ENCODE peak calls at places on chromosomes 6 and 20, in five cellular contexts. Y is fibroblast of lung, S is mesendoderm, C is mammary epithelial cell, J is Karpas-422. N is an unnamed sample.
A peak's percentile ranks its signal among the peaks of the same experiment; 100 is the strongest.

GRCh38 chr6:170295519-170296422 is 4.9 kb upstream of the DLL1 start:
- DNase-seq in C (peak; percentile 59), J (peak; percentile 58), S (peak; percentile 63), Y (no peak), N (peak; percentile 63)

GRCh38 chr6:166595061-166595780 is 8.7 kb upstream of the RAMACL start:
- DNase-seq in Y (peak; percentile 94), J (no peak), C (peak; percentile 22), S (no peak), N (no peak)

GRCh38 chr20:50824137-50824536 is 29.3 kb downstream of the BCAS4 start:
- DNase-seq in J (no peak), S (no peak), Y (peak; percentile 90), C (no peak), N (no peak)

GRCh38 chr6:47413752-47414516 is 63.7 kb upstream of the CD2AP start:
- DNase-seq in Y (peak; percentile 64), S (peak; percentile 71), C (peak; percentile 67), J (peak; percentile 84), N (peak; percentile 74)

GRCh38 chr20:10572853-10573252 is 100.9 kb downstream of the JAG1 start:
- DNase-seq in J (no peak), C (no peak), Y (no peak), S (no peak), N (no peak)

GRCh38 chr20:57211949-57212889 is 54.2 kb downstream of the BMP7 start:
- DNase-seq in C (peak; percentile 91), J (no peak), S (peak; percentile 87), Y (peak; percentile 96), N (peak; percentile 90)

GRCh38 chr6:133274813-133275212 is 33.7 kb downstream of the EYA4 start:
- DNase-seq in C (no peak), J (no peak), S (no peak), Y (no peak), N (no peak)

GRCh38 chr6:132357120-132357519 is 44.2 kb downstream of the MOXD1 start:
- DNase-seq in C (no peak), J (no peak), S (no peak), Y (peak; percentile 48), N (no peak)

GRCh38 chr6:34189806-34190503 is 44.1 kb upstream of the GRM4 start:
- DNase-seq in J (peak; percentile 91), Y (no peak), C (no peak), S (no peak), N (no peak)

GRCh38 chr20:49272654-49273053 is 5.2 kb downstream of the ZNFX1 start:
- DNase-seq in C (no peak), S (no peak), J (no peak), Y (no peak), N (no peak)

DNA sequence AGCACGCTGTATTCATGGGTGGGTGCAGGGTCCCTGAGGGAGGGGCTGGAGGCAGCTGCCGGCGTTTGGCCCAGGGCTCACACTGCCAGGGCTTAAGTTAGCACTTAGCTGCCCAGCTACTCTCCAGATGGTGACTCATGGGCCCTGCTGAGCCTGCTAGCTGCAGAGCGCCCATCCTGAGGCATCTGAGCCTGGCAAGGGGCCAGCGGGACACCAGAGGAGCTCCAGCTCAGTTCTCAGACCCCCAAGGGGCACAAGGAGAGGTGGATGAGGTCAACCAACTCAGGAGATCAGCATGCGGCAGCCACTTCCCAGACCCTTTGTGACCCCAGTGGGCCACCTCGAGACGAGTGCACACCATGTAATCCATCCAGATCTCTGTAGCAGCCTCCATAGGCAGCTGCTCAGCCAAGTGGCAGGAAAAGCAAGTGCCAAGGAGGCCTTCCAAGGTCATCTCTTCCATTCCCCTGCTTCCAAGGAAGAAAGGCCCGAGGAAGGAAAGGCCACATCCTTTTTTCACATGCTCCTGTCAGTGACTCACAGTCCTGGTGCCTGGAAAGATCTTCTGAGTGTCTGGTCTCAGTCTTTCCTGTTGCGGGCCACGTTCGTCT is 35.3 kb downstream of the FOXP4 start:
- DNase-seq in Y (peak; percentile 93), S (no peak), J (no peak), C (peak; percentile 48), N (peak; percentile 68)
- H3K4me2 ChIP-seq in Y (no peak overlapping the region), S (no peak overlapping the region), J (no peak overlapping the region), C (no peak overlapping the region), N (no peak overlapping the region)

DNA sequence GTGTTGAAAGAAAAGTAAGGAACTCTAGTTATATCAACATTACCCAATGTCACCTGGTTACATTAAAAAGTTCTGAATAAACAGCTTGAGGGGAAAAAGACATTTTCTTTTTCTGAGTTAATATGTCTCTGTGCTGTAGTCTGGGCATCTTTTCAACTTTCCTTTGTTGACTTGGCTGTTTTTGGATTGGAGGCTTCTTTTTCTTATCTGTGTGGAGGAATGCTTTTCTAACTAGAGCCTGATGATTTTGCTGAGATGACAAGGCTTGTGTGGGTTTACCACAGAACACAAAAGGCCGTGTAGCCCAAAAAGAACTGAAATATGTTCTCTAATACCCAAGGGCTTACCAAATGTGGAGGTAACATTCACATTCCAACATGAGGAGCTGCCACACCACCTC is 161.8 kb downstream of the KCNQ5 start:
- DNase-seq in C (no peak), Y (peak; percentile 92), J (no peak), S (no peak), N (no peak)
- H3K4me2 ChIP-seq in C (peak overlapping the region; percentile 36), Y (peak overlapping the region; percentile 32), J (no peak overlapping the region), S (no peak overlapping the region), N (no peak overlapping the region)

GRCh38 chr6:119297049-119297448 is 52.5 kb downstream of the MAN1A1 start:
- DNase-seq in J (no peak), S (no peak), Y (no peak), C (no peak), N (no peak)

GRCh38 chr6:119299694-119300093 is 49.9 kb downstream of the MAN1A1 start:
- DNase-seq in Y (no peak), J (no peak), C (no peak), S (no peak), N (no peak)

GRCh38 chr6:119294984-119295383 is 54.6 kb downstream of the MAN1A1 start:
- DNase-seq in S (no peak), Y (no peak), J (no peak), C (no peak), N (no peak)

GRCh38 chr6:119301429-119301828 is 48.1 kb downstream of the MAN1A1 start:
- DNase-seq in Y (no peak), S (no peak), C (no peak), J (no peak), N (no peak)

DNA sequence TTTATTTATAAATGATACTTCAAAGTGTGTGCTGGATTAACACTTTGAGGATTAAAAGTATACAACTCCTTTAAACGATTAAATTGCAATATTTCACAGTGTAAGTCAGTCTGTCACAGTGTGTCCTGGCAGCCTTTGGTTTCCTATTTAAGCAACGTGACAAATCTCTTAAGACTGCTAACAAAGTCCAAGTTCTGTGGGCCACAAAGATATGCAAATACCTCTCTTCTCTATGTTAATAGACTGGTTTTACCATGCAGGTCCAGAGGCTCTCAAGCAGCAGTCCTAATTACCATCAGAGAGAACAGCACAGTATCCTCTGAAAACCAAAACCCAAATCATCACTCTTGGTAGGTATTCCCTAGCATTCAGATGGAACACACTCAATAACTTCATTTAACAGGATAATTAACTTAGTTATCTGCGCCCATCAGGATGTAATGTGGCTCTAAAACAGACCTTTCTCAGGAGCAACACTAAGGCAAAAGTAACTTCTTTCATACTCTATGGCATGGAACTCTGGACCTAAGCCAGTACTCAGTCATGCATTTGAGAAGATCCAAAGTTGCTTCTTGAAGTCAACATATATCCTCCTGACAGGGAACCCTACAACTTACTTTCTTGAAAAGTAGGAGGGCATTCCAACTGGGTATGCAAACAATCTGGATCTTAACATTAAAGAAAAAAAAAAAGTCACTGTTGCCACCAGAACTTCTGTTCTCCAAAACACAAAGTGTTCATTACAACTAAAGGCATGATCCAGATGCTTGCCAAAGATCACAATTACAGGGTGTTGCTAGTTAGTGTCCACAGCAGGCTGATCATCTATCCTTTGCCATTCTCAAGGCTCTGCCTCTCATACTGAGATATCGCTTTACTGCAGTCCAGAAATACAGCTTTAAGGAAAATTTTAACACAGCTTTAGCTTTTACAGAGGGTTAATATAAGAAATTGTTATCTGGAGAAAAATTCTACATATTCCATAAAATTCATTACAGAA is 53.2 kb downstream of the MAN1A1 start:
- DNase-seq in Y (peak; percentile 69), S (peak; percentile 39), J (no peak), C (no peak), N (no peak)
- H3K4me2 ChIP-seq in Y (no peak overlapping the region), S (no peak overlapping the region), J (no peak overlapping the region), C (no peak overlapping the region), N (no peak overlapping the region)

DNA sequence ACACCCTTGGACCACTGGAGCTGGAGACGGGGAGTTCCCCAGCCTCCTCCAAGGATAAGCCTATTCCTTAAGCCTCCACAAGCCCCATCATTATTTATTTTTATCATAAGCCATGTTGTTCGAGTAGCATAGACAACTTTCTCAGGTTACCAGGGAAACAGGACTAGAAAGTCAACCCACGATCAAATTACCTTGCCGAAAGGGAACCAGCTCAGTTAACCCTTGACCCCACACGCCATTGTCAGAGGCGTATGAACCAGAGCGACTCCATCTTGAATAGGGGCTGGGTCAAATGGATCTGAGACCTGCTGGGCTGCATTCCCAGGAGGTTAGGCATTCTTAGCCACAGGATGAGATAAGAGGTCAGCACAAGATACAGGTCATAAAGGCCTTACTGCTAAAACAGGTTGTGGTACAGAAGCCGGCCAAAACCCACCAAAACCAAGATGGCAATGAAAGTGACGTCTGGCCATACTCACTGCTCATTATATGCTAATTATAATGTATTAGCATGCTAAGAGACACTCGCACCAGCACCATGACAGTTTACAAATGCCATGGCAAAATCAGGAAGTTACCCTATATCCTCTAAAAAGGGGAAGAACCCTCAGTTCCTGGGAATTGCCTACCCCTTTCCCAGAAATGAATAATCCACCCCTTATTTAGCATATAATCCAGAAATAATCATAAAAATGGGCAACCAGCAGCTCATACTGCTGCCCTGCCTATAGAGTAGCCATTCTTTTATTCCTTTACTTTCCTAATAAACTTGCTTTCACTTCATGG is 22.4 kb downstream of the SYNJ2 start:
- DNase-seq in J (no peak), C (no peak), S (peak; percentile 65), Y (no peak), N (no peak)
- H3K4me2 ChIP-seq in J (no peak overlapping the region), C (peak overlapping the region; percentile 57), S (no peak overlapping the region), Y (peak overlapping the region; percentile 74), N (no peak overlapping the region)

DNA sequence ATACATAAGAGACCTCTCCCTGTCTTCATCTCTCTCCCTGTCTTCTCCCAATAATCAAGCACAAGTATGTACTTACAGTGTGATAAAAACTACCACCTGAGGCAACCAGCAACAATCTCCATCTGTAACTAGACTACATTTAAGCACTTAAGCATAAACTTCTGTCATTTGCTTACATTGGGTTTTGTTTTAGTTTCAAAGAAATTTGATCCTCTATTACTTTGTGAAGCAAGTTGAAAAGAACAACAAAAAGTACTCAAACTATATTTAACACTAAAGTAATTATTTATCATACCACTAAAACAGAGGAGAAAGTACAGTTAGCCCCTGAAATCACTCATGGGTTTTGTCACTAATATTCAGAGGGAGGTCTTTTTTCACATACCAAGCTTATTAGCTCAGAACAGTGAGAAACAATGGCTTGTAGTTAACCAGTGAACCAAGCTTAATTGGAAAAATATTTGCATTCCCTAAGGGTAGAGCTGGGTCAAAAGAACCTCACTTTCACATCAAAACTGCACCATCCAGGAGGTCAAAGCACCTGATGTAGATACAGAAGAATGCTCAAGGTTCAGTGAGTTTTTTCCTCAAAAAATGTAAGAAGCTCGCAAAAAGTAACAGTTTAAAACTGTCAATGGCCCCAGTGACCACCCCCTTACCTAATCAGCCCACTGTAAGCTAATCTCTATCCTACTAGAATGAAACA is 34.1 kb downstream of the DCDC2 start:
- DNase-seq in C (no peak), J (no peak), S (peak; percentile 90), Y (peak; percentile 87), N (no peak)
- H3K4me2 ChIP-seq in C (peak overlapping the region; percentile 39), J (no peak overlapping the region), S (no peak overlapping the region), Y (no peak overlapping the region), N (peak overlapping the region; percentile 33)